ENCODE peak calls at places on chromosomes 12 and 14, in seven cellular contexts. A is H7; Z is GM23248; W is lung; G is uterus; J is GM12865; Q is CD8-positive, alpha-beta T cell. O is an unnamed sample.

GRCh38 chr12:124776126-124776513 is 87.5 kb downstream of the SCARB1 start:
- DNase-seq in A (no peak), Z (no peak), W (no peak), G (no peak), J (no peak), Q (no peak), O (no peak)

GRCh38 chr14:47044841-47045240 is 393.3 kb upstream of the RPL10L start:
- DNase-seq in A (peak; percentile 7), Z (no peak), W (peak; percentile 35), G (no peak), J (no peak), Q (no peak), O (no peak)

GRCh38 chr12:24695657-24696329 is 253.1 kb downstream of the BCAT1 start:
- DNase-seq in A (no peak), Z (peak; percentile 11), W (no peak), G (no peak), J (no peak), Q (no peak), O (no peak)

GRCh38 chr14:86654558-86655184 is 1124.7 kb downstream of the FLRT2 start:
- DNase-seq in A (peak; percentile 30), Z (peak; percentile 20), W (peak; percentile 45), G (peak; percentile 23), J (peak; percentile 21), Q (peak; percentile 9), O (no peak)

GRCh38 chr12:93146278-93146939 is 217.3 kb upstream of the EEA1 start:
- DNase-seq in A (no peak), Z (no peak), W (no peak), G (no peak), J (no peak), Q (no peak), O (no peak)

GRCh38 chr14:95043314-95043713 is 114.0 kb downstream of the DICER1 start:
- DNase-seq in A (peak; percentile 6), Z (no peak), W (no peak), G (peak; percentile 5), J (no peak), Q (no peak), O (no peak)

GRCh38 chr14:94161979-94162378 is 12.1 kb upstream of the PPP4R4 start:
- DNase-seq in A (no peak), Z (no peak), W (no peak), G (no peak), J (peak; percentile 19), Q (no peak), O (no peak)

GRCh38 chr14:35300228-35300627 is 8.0 kb downstream of the PSMA6 start:
- DNase-seq in A (no peak), Z (no peak), W (no peak), G (no peak), J (no peak), Q (no peak), O (no peak)

GRCh38 chr12:21774358-21775129 is at the start of gene KCNJ8:
- DNase-seq in A (peak; percentile 83), Z (peak; percentile 73), W (peak; percentile 62), G (peak; percentile 83), J (no peak), Q (no peak), O (peak; percentile 97)

GRCh38 chr12:76784600-76785051 is 20.7 kb downstream of the ZDHHC17 start:
- DNase-seq in A (no peak), Z (peak; percentile 88), W (no peak), G (no peak), J (no peak), Q (no peak), O (no peak)

GRCh38 chr14:96599076-96599475 is 96.9 kb downstream of the PAPOLA start:
- DNase-seq in A (no peak), Z (no peak), W (no peak), G (no peak), J (no peak), Q (no peak), O (no peak)

GRCh38 chr12:25276199-25276937 is 25.6 kb upstream of the KRAS start:
- DNase-seq in A (no peak), Z (peak; percentile 69), W (peak; percentile 32), G (peak; percentile 27), J (peak; percentile 55), Q (no peak), O (peak; percentile 46)

GRCh38 chr12:54052745-54053624 is 650 bp upstream of the HOXC4 start:
- DNase-seq in A (peak; percentile 70), Z (peak; percentile 61), W (no peak), G (no peak), J (peak; percentile 87), Q (no peak), O (no peak)

GRCh38 chr12:54053625-54054441 is at the start of gene HOXC4:
- DNase-seq in A (peak; percentile 84), Z (peak; percentile 77), W (no peak), G (no peak), J (peak; percentile 77), Q (no peak), O (no peak)

GRCh38 chr12:54056110-54056509 is 2.5 kb downstream of the HOXC4 start:
- DNase-seq in A (no peak), Z (no peak), W (no peak), G (no peak), J (no peak), Q (no peak), O (no peak)

GRCh38 chr12:54055522-54055921 is 1.9 kb downstream of the HOXC4 start:
- DNase-seq in A (no peak), Z (no peak), W (no peak), G (no peak), J (no peak), Q (no peak), O (no peak)

GRCh38 chr12:54054442-54055332 is 1.1 kb downstream of the HOXC4 start:
- DNase-seq in A (peak; percentile 55), Z (peak; percentile 52), W (no peak), G (no peak), J (no peak), Q (no peak), O (no peak)
- H3K4me3 ChIP-seq in A (no peak overlapping the region), Z (peak overlapping the region; percentile 93), W (no peak overlapping the region), G (peak overlapping the region; percentile 37), J (peak overlapping the region; percentile 83), Q (no peak overlapping the region), O (no peak overlapping the region)

GRCh38 chr14:102583726-102584125 is 8.7 kb upstream of the RCOR1 start:
- DNase-seq in A (no peak), Z (no peak), W (no peak), G (no peak), J (no peak), Q (no peak), O (no peak)

GRCh38 chr14:102581193-102581592 is 11.3 kb upstream of the RCOR1 start:
- DNase-seq in A (no peak), Z (no peak), W (no peak), G (no peak), J (no peak), Q (no peak), O (no peak)

GRCh38 chr14:102580552-102581110 is 11.8 kb upstream of the RCOR1 start:
- DNase-seq in A (no peak), Z (peak; percentile 73), W (no peak), G (no peak), J (no peak), Q (no peak), O (no peak)

GRCh38 chr14:102578821-102579220 is 13.6 kb upstream of the RCOR1 start:
- DNase-seq in A (no peak), Z (no peak), W (no peak), G (no peak), J (no peak), Q (no peak), O (no peak)

DNA sequence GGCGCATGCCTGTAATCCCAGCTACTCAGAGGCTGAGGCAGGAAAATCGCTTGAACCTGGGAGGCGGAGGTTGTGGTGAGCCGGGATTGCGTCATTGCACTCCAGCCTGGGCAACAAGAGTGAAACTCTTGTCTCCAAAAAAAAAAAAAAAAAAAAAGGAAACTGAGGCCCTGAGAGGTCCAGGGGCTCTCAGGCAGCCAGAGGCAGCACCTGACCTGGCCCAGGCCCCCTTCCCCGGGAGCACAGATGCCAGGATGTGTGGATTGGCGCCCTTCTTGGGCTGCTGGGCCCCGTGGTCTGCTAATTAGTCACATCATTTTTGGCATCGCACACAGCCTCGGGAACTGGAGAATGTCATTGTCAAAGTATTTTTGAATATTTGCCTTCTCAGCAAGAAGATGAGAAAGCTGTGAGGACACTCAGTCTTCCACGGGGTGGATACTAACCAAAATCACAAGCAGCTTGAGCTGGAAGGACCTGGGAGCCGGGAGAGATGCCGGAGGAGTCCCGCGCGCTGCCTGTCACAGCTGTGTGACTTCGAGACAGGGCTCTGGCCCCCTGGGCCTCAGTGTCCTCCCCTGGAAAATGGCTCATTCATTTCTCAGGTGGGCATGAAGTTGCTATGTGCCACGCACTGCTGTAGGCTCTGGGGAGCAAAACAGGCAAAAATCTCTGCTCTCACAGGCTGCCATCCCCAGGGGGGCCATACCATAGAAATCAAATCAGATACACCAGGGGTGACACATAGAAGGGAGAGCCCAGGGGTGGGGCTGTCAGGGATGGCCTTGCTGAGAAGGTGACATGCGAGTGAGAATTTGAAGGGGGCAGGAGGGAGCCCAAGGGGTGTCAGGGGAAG is 12.5 kb upstream of the RCOR1 start:
- DNase-seq in A (no peak), Z (peak; percentile 92), W (no peak), G (peak; percentile 39), J (no peak), Q (no peak), O (no peak)
- H3K4me3 ChIP-seq in A (no peak overlapping the region), Z (peak overlapping the region; percentile 58), W (no peak overlapping the region), G (no peak overlapping the region), J (no peak overlapping the region), Q (no peak overlapping the region), O (no peak overlapping the region)

GRCh38 chr12:53956251-53956887 is 1.7 kb downstream of the HOXC12 start:
- DNase-seq in A (no peak), Z (no peak), W (no peak), G (peak; percentile 12), J (no peak), Q (no peak), O (no peak)

GRCh38 chr12:53955776-53956250 is 1.1 kb downstream of the HOXC12 start:
- DNase-seq in A (no peak), Z (no peak), W (no peak), G (no peak), J (no peak), Q (no peak), O (no peak)

GRCh38 chr12:53953831-53954693 is 641 bp upstream of the HOXC12 start:
- DNase-seq in A (no peak), Z (no peak), W (no peak), G (no peak), J (no peak), Q (no peak), O (no peak)

GRCh38 chr12:53954694-53955035 is at the start of gene HOXC12:
- DNase-seq in A (peak; percentile 77), Z (no peak), W (no peak), G (peak; percentile 11), J (no peak), Q (no peak), O (no peak)

GRCh38 chr12:53955036-53955775 is 503 bp downstream of the HOXC12 start:
- DNase-seq in A (peak; percentile 77), Z (no peak), W (no peak), G (peak; percentile 11), J (no peak), Q (no peak), O (no peak)
- H3K4me3 ChIP-seq in A (no peak overlapping the region), Z (no peak overlapping the region), W (no peak overlapping the region), G (no peak overlapping the region), J (no peak overlapping the region), Q (no peak overlapping the region), O (no peak overlapping the region)

DNA sequence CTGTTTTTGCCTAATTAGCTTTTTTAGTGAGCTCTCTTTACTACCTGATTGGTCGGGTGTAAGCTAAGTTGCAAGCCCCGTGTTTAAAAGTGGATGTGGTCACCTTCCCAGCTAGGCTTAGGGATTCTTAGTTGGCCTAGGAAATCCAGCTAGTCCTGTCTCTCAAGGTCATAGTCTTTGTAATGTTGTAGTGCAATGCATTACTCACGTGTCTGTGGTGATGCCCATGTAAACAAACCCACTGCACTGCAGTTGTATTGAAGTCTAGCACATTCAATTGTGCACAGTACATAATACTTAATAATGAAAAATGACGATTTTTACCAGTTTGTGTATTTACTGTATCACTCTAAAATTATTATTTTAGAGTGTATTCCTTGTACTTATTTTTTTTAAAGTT is 335.5 kb downstream of the NUAK1 start:
- DNase-seq in A (no peak), Z (peak; percentile 27), W (no peak), G (no peak), J (no peak), Q (no peak), O (no peak)
- H3K4me3 ChIP-seq in A (no peak overlapping the region), Z (no peak overlapping the region), W (no peak overlapping the region), G (no peak overlapping the region), J (no peak overlapping the region), Q (no peak overlapping the region), O (no peak overlapping the region)